ENCODE peak calls at places on chromosomes 1 and 21, in five cellular contexts. One of them, this sample, is unnamed.
A peak's percentile ranks its signal among the peaks of the same experiment; 100 is the strongest.

GRCh38 chr1:219710529-219711194 is 97.8 kb upstream of the ZC3H11B start:
- DNase-seq in GM12878: no peak
- DNase-seq in K562: peak; percentile 20
- DNase-seq in HCT116: peak; percentile 40
- DNase-seq in GM23338: no peak
- DNase-seq in this sample: no peak

GRCh38 chr1:114316204-114316603 is 162.5 kb upstream of the SYT6 start:
- DNase-seq in HCT116: no peak
- DNase-seq in K562: no peak
- DNase-seq in GM12878: no peak
- DNase-seq in GM23338: peak; percentile 34
- DNase-seq in this sample: no peak

GRCh38 chr1:115282825-115283224 is 55.2 kb downstream of the NGF start:
- DNase-seq in K562: no peak
- DNase-seq in HCT116: no peak
- DNase-seq in GM12878: no peak
- DNase-seq in GM23338: no peak
- DNase-seq in this sample: no peak

GRCh38 chr1:164240081-164240480 is 318.9 kb upstream of the PBX1 start:
- DNase-seq in K562: no peak
- DNase-seq in GM12878: no peak
- DNase-seq in GM23338: peak; percentile 57
- DNase-seq in HCT116: no peak
- DNase-seq in this sample: no peak

GRCh38 chr21:39657091-39657689 is 44.5 kb downstream of the B3GALT5 start:
- DNase-seq in K562: no peak
- DNase-seq in GM23338: no peak
- DNase-seq in HCT116: no peak
- DNase-seq in GM12878: no peak
- DNase-seq in this sample: no peak

GRCh38 chr1:68409426-68409825 is 40.3 kb downstream of the RPE65 start:
- DNase-seq in K562: no peak
- DNase-seq in GM12878: no peak
- DNase-seq in GM23338: no peak
- DNase-seq in HCT116: no peak
- DNase-seq in this sample: no peak

GRCh38 chr1:185158806-185159205 is 1.8 kb downstream of the SWT1 start:
- DNase-seq in HCT116: no peak
- DNase-seq in K562: peak; percentile 44
- DNase-seq in GM23338: no peak
- DNase-seq in GM12878: no peak
- DNase-seq in this sample: no peak

GRCh38 chr1:183101081-183101480 is 77.9 kb downstream of the LAMC1 start:
- DNase-seq in GM12878: no peak
- DNase-seq in GM23338: no peak
- DNase-seq in K562: no peak
- DNase-seq in HCT116: no peak
- DNase-seq in this sample: no peak

GRCh38 chr1:150487763-150488115 is 520 bp downstream of the TARS2 start:
- DNase-seq in K562: no peak
- DNase-seq in GM12878: no peak
- DNase-seq in HCT116: no peak
- DNase-seq in GM23338: peak; percentile 18
- DNase-seq in this sample: no peak

GRCh38 chr1:101026394-101026788 is 807 bp upstream of the DPH5 start:
- DNase-seq in K562: peak; percentile 29
- DNase-seq in GM12878: no peak
- DNase-seq in HCT116: no peak
- DNase-seq in GM23338: no peak
- DNase-seq in this sample: no peak

GRCh38 chr1:62727656-62728396 is 39.6 kb upstream of the DOCK7 start:
- DNase-seq in GM23338: peak; percentile 61
- DNase-seq in GM12878: no peak
- DNase-seq in HCT116: no peak
- DNase-seq in K562: peak; percentile 8
- DNase-seq in this sample: no peak

GRCh38 chr1:62728963-62729362 is 40.8 kb upstream of the DOCK7 start:
- DNase-seq in GM23338: peak; percentile 70
- DNase-seq in GM12878: no peak
- DNase-seq in K562: no peak
- DNase-seq in HCT116: no peak
- DNase-seq in this sample: no peak

GRCh38 chr1:62735491-62736171 is 47.4 kb upstream of the DOCK7 start:
- DNase-seq in K562: no peak
- DNase-seq in GM12878: no peak
- DNase-seq in GM23338: no peak
- DNase-seq in HCT116: no peak
- DNase-seq in this sample: no peak

DNA sequence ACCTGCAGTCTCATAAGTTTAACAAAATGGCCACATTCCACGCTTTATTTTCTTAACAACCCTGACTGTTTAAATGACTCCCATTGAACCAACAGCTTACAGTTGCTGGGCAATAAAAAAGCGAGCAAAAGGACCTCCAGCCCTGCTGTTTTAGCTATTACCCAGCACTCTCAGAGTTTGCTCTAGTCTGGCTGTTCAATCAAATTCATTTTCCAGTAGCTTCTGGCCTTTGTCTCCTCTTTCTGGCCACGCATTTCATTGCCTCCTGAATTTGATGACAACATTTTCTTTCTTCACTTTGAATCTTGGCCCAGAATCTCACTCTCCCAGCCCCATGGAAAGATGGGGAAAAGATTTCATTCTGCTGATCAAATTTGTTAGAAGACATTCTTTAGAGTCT is 44.1 kb upstream of the DOCK7 start:
- DNase-seq in HCT116: no peak
- DNase-seq in GM12878: no peak
- DNase-seq in GM23338: no peak
- DNase-seq in K562: no peak
- DNase-seq in this sample: no peak
- H2AFZ ChIP-seq in HCT116: no peak overlapping the region
- H2AFZ ChIP-seq in GM12878: no peak overlapping the region
- H2AFZ ChIP-seq in GM23338: no peak overlapping the region
- H2AFZ ChIP-seq in K562: no peak overlapping the region
- H2AFZ ChIP-seq in this sample: peak overlapping the region; percentile 9

GRCh38 chr1:234970731-234971476 is 157.7 kb downstream of the TOMM20 start:
- DNase-seq in GM23338: peak; percentile 88
- DNase-seq in GM12878: no peak
- DNase-seq in HCT116: no peak
- DNase-seq in K562: no peak
- DNase-seq in this sample: peak; percentile 54

GRCh38 chr1:234969011-234969441 is 159.6 kb downstream of the TOMM20 start:
- DNase-seq in K562: no peak
- DNase-seq in GM12878: no peak
- DNase-seq in GM23338: no peak
- DNase-seq in HCT116: no peak
- DNase-seq in this sample: no peak

GRCh38 chr1:234970371-234970730 is 158.3 kb downstream of the TOMM20 start:
- DNase-seq in GM23338: no peak
- DNase-seq in GM12878: no peak
- DNase-seq in HCT116: no peak
- DNase-seq in K562: no peak
- DNase-seq in this sample: no peak

GRCh38 chr1:234968470-234968869 is 160.2 kb downstream of the TOMM20 start:
- DNase-seq in HCT116: no peak
- DNase-seq in K562: no peak
- DNase-seq in GM23338: no peak
- DNase-seq in GM12878: no peak
- DNase-seq in this sample: no peak

DNA sequence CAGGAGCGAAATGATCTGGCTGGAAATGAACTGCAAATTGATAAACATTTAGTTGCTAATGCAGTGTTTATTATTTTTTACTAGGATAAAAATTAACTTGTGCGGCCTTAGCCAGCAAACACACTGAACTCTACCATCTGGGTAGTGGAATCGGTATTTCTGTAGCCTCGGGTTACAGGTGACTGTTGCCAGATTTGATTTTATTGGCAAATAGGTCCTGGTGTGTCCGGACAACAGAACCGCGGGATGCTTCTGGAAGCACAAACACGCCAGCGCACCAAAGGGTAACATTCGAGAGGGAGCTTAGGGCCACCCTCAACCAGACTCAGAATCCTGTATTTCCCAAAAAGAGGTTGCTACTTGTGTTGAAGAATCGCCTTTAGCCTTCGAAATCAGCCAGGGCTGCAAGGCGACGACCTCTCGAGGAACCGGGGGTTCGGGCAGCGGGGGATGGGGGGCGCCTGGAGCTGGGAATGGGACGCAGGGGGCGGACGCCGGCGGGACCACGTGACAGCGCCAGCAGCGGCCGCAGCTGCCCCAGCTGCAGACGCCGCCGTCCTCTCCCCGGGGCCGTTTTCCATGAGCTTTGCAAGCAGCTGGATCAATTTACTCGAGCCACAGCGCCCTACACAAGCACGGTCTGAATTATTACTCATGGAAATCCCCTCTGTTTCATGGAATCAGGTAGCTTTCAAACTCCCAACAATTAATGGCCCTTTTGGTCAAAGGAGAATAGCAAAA is 158.8 kb downstream of the TOMM20 start:
- DNase-seq in K562: no peak
- DNase-seq in HCT116: no peak
- DNase-seq in GM23338: peak; percentile 78
- DNase-seq in GM12878: no peak
- DNase-seq in this sample: peak; percentile 93
- TF ChIP-seq REST in K562: no peak
- TF ChIP-seq REST in HCT116: no peak
- TF ChIP-seq REST in GM23338: no peak
- TF ChIP-seq REST in GM12878: no peak
- TF ChIP-seq REST in this sample: no peak

GRCh38 chr21:42562258-42562657 is 48.6 kb downstream of the SLC37A1 start:
- DNase-seq in K562: no peak
- DNase-seq in HCT116: no peak
- DNase-seq in GM23338: no peak
- DNase-seq in GM12878: no peak
- DNase-seq in this sample: no peak
- H2AFZ ChIP-seq in K562: peak overlapping the region; percentile 70
- H2AFZ ChIP-seq in HCT116: no peak overlapping the region
- H2AFZ ChIP-seq in GM23338: no peak overlapping the region
- H2AFZ ChIP-seq in GM12878: no peak overlapping the region
- H2AFZ ChIP-seq in this sample: no peak overlapping the region

GRCh38 chr1:203937678-203938330 is 76.4 kb downstream of the SNRPE start:
- DNase-seq in HCT116: no peak
- DNase-seq in K562: no peak
- DNase-seq in GM12878: no peak
- DNase-seq in GM23338: no peak
- DNase-seq in this sample: no peak
- TF ChIP-seq REST in HCT116: no peak
- TF ChIP-seq REST in K562: no peak
- TF ChIP-seq REST in GM12878: no peak
- TF ChIP-seq REST in GM23338: no peak
- TF ChIP-seq REST in this sample: no peak

GRCh38 chr1:23168079-23168461 is 586 bp downstream of the LUZP1 start:
- DNase-seq in GM23338: no peak
- DNase-seq in GM12878: no peak
- DNase-seq in HCT116: no peak
- DNase-seq in K562: peak; percentile 42
- DNase-seq in this sample: peak; percentile 87

GRCh38 chr1:23171181-23171755 is 2.6 kb upstream of the LUZP1 start:
- DNase-seq in GM12878: no peak
- DNase-seq in GM23338: no peak
- DNase-seq in HCT116: no peak
- DNase-seq in K562: no peak
- DNase-seq in this sample: peak; percentile 60

GRCh38 chr1:23169219-23169575 is 541 bp upstream of the LUZP1 start:
- DNase-seq in GM23338: no peak
- DNase-seq in HCT116: no peak
- DNase-seq in K562: no peak
- DNase-seq in GM12878: no peak
- DNase-seq in this sample: no peak

GRCh38 chr1:23168462-23169218 is at the start of gene LUZP1:
- DNase-seq in HCT116: peak; percentile 70
- DNase-seq in K562: peak; percentile 88
- DNase-seq in GM12878: no peak
- DNase-seq in GM23338: peak; percentile 81
- DNase-seq in this sample: peak; percentile 93

DNA sequence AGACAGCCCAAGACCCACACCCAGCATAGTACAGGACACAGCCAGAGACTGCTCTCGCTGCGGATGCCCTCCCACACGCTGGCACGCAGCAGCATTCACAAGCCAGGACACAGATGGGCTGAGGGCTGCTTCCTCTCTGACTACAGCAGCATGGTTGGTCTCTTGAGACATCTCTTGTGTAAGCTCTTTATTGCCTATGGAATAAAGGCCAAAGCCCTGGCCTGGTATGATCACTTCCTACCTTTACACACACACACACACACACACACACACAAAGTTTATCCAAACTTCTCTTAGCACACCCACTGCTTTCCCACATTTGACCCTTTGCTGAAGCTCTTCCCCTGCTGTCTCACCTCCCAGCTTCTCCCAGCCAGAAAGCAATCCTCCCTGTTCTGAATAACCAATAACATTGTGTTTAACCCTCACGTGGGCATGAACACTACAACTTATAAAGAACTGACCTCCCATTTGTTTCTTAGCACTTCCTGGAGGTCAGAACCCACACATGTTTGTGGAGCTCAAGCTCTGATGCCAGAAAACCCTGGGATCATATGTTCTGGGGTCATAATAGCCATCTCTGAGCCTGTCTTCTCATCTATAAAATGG is 1.2 kb upstream of the LUZP1 start:
- DNase-seq in K562: peak; percentile 76
- DNase-seq in GM12878: no peak
- DNase-seq in GM23338: peak; percentile 30
- DNase-seq in HCT116: peak; percentile 64
- DNase-seq in this sample: no peak
- H2AFZ ChIP-seq in K562: peak overlapping the region; percentile 97
- H2AFZ ChIP-seq in GM12878: peak overlapping the region; percentile 77
- H2AFZ ChIP-seq in GM23338: no peak overlapping the region
- H2AFZ ChIP-seq in HCT116: peak overlapping the region; percentile 22
- H2AFZ ChIP-seq in this sample: no peak overlapping the region

GRCh38 chr1:26602378-26602959 is 72.9 kb downstream of the RPS6KA1 start:
- DNase-seq in GM12878: no peak
- DNase-seq in HCT116: peak; percentile 51
- DNase-seq in K562: peak; percentile 84
- DNase-seq in GM23338: peak; percentile 72
- DNase-seq in this sample: peak; percentile 69
- TF ChIP-seq REST in GM12878: no peak
- TF ChIP-seq REST in HCT116: no peak
- TF ChIP-seq REST in K562: no peak
- TF ChIP-seq REST in GM23338: no peak
- TF ChIP-seq REST in this sample: no peak

GRCh38 chr1:119602169-119602568 is 45.9 kb downstream of the ZNF697 start:
- DNase-seq in GM12878: no peak
- DNase-seq in K562: no peak
- DNase-seq in HCT116: no peak
- DNase-seq in GM23338: no peak
- DNase-seq in this sample: no peak
- H2AFZ ChIP-seq in GM12878: no peak overlapping the region
- H2AFZ ChIP-seq in K562: no peak overlapping the region
- H2AFZ ChIP-seq in HCT116: no peak overlapping the region
- H2AFZ ChIP-seq in GM23338: no peak overlapping the region
- H2AFZ ChIP-seq in this sample: no peak overlapping the region

This sample was measured in SK-N-SH.